ENCODE peak calls at places on chromosomes 12 and 14, in six cellular contexts. Z is ascending aorta, J is uterus, S is WERI-Rb-1, O is neural progenitor cell, I is pancreas. X is an unnamed sample.

GRCh38 chr14:91947196-91948184 is at the start of gene FBLN5:
- DNase-seq in J (peak; percentile 65), O (peak; percentile 82), S (peak; percentile 22), Z (no peak), I (peak; percentile 69), X (peak; percentile 80)

GRCh38 chr14:96114002-96114401 is 74.8 kb downstream of the C14orf132 start:
- DNase-seq in Z (no peak), O (no peak), S (no peak), J (no peak), I (no peak), X (no peak)

GRCh38 chr14:32023540-32023939 is 53.6 kb upstream of the ARHGAP5 start:
- DNase-seq in S (no peak), O (no peak), I (no peak), Z (no peak), J (no peak), X (no peak)

GRCh38 chr12:106157802-106158201 is 19.0 kb upstream of the NUAK1 start:
- DNase-seq in I (no peak), Z (no peak), J (no peak), S (no peak), O (no peak), X (no peak)

GRCh38 chr14:69696633-69697557 is 70.0 kb upstream of the SRSF5 start:
- DNase-seq in I (no peak), O (no peak), S (no peak), J (no peak), Z (no peak), X (peak; percentile 35)

GRCh38 chr14:36724162-36724561 is 62.5 kb downstream of the PAX9 start:
- DNase-seq in O (no peak), Z (no peak), S (no peak), I (no peak), J (no peak), X (no peak)

GRCh38 chr14:89369656-89370055 is 47.4 kb downstream of the FOXN3 start:
- DNase-seq in S (no peak), J (no peak), O (no peak), I (no peak), Z (no peak), X (no peak)

GRCh38 chr14:86038401-86038985 is 508.5 kb downstream of the FLRT2 start:
- DNase-seq in S (peak; percentile 56), Z (no peak), J (no peak), I (peak; percentile 55), O (peak; percentile 55), X (peak; percentile 40)

GRCh38 chr12:49983892-49984291 is 11.1 kb downstream of the AQP6 start:
- DNase-seq in O (peak; percentile 86), S (peak; percentile 90), I (no peak), J (no peak), Z (no peak), X (no peak)

GRCh38 chr12:62448436-62448835 is 18.2 kb upstream of the MON2 start:
- DNase-seq in S (no peak), Z (no peak), I (no peak), J (no peak), O (no peak), X (no peak)

GRCh38 chr12:110743571-110744093 is 941 bp upstream of the PPP1CC start:
- DNase-seq in O (peak; percentile 38), Z (no peak), S (no peak), I (peak; percentile 24), J (peak; percentile 46), X (peak; percentile 25)

GRCh38 chr14:59356298-59356697 is 108.9 kb downstream of the GPR135 start:
- DNase-seq in J (no peak), S (no peak), O (no peak), Z (no peak), I (no peak), X (no peak)

GRCh38 chr14:59354666-59355065 is 110.5 kb downstream of the GPR135 start:
- DNase-seq in O (no peak), S (no peak), I (no peak), Z (no peak), J (no peak), X (no peak)

GRCh38 chr14:59356783-59357182 is 108.4 kb downstream of the GPR135 start:
- DNase-seq in S (no peak), O (no peak), Z (no peak), J (no peak), I (no peak), X (no peak)

GRCh38 chr14:59352951-59353350 is 112.2 kb downstream of the GPR135 start:
- DNase-seq in Z (no peak), O (no peak), J (no peak), S (no peak), I (no peak), X (no peak)

GRCh38 chr14:59355101-59355500 is 110.1 kb downstream of the GPR135 start:
- DNase-seq in J (no peak), O (no peak), Z (no peak), S (no peak), I (no peak), X (no peak)
- H3K27ac ChIP-seq in J (no peak overlapping the region), O (no peak overlapping the region), Z (no peak overlapping the region), S (no peak overlapping the region), I (no peak overlapping the region), X (no peak overlapping the region)

GRCh38 chr12:116466536-116466935 is 92.6 kb upstream of the MAP1LC3B2 start:
- DNase-seq in O (no peak), Z (no peak), I (no peak), J (no peak), S (peak; percentile 21), X (no peak)
- TF ChIP-seq CTCF in O (no peak), Z (no peak), I (no peak), J (no peak), S (no peak), X (no peak)

GRCh38 chr12:54249489-54249888 is 30.4 kb downstream of the CBX5 start:
- DNase-seq in Z (no peak), O (no peak), S (no peak), J (no peak), I (no peak), X (no peak)
- H3K36me3 ChIP-seq in Z (peaks cover 44% of the 10 kb centered on the region), O (peaks cover 41% of the 10 kb centered on the region), S (peaks cover 69% of the 10 kb centered on the region), J (no peaks in the 10 kb centered on the region), I (no peaks in the 10 kb centered on the region), X (peaks cover 18% of the 10 kb centered on the region)

GRCh38 chr12:14959126-14959440 is 2.3 kb downstream of the ARHGDIB start:
- DNase-seq in J (no peak), S (no peak), O (no peak), Z (no peak), I (no peak), X (no peak)

GRCh38 chr12:14959463-14959862 is 1.9 kb downstream of the ARHGDIB start:
- DNase-seq in S (no peak), O (no peak), J (no peak), Z (no peak), I (no peak), X (no peak)

GRCh38 chr12:14959916-14960315 is 1.5 kb downstream of the ARHGDIB start:
- DNase-seq in J (no peak), Z (no peak), O (no peak), S (no peak), I (no peak), X (no peak)

GRCh38 chr12:14957769-14958168 is 3.6 kb downstream of the ARHGDIB start:
- DNase-seq in J (no peak), O (no peak), S (no peak), Z (no peak), I (no peak), X (no peak)

DNA sequence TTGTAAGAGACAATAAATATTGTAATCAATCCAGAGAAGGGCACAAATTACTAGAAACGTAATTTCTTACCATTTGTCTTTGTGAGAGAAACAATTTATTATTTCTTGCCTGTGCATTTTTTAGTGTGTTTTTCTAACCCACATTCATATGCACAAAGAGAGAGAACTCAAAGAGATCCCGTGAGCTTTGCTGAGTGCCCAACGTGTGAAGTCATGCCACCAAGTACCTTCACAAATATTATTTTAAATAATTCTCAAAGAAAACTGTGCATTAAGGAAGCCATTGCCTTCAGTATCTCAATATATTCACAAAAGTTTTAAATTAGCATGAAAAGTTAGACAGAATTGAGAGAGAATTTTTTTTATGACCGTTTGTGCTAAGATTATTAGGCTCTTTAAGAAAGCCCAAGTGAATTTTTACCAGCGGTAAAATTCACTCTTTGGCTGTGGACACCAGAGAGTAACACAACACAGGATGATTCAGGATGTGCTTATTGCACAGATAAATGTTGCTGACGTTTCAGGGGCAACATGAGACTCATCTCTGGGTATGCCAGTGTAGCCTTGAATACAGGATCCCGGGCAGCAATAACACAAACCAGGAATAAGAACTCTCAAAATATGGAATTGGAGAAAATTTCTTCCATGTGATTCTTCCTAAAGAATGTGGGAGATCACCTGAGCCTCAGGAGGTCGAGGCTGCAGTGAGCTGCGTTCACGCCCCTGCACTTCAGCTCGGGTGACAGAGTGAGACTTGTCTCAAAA is 2.9 kb downstream of the ARHGDIB start:
- DNase-seq in S (no peak), Z (no peak), J (no peak), O (no peak), I (no peak), X (no peak)
- H3K27ac ChIP-seq in S (no peak overlapping the region), Z (peak overlapping the region; percentile 70), J (peak overlapping the region; percentile 82), O (no peak overlapping the region), I (no peak overlapping the region), X (peak overlapping the region; percentile 68)

GRCh38 chr12:55738113-55739024 is 4.6 kb upstream of the GDF11 start:
- DNase-seq in Z (peak; percentile 64), S (peak; percentile 87), I (peak; percentile 79), J (peak; percentile 90), O (peak; percentile 95), X (peak; percentile 92)

GRCh38 chr12:55736780-55737580 is 5.9 kb upstream of the GDF11 start:
- DNase-seq in Z (no peak), I (peak; percentile 89), S (peak; percentile 93), J (no peak), O (peak; percentile 81), X (peak; percentile 80)

GRCh38 chr12:55737581-55738112 is 5.3 kb upstream of the GDF11 start:
- DNase-seq in J (no peak), O (peak; percentile 74), Z (no peak), S (peak; percentile 62), I (no peak), X (no peak)

GRCh38 chr12:55736076-55736475 is 6.8 kb upstream of the GDF11 start:
- DNase-seq in I (peak; percentile 15), S (no peak), J (no peak), O (no peak), Z (no peak), X (no peak)

GRCh38 chr12:55739025-55739378 is 3.9 kb upstream of the GDF11 start:
- DNase-seq in I (no peak), Z (no peak), J (no peak), S (no peak), O (no peak), X (no peak)
- TF ChIP-seq CTCF in I (no peak), Z (no peak), J (no peak), S (no peak), O (no peak), X (no peak)

X was measured in thyroid gland.